ENCODE peak calls at places on chromosome 10, in eight cellular contexts. O is heart right ventricle; Q is A673; X is GM12878; D is BJ; F is BE2C; R is naive thymus-derived CD4-positive, alpha-beta T cell; E is colonic mucosa. J is an unnamed sample. For H3K36me3, the result is how much of the 10 kb centered on the place peaks cover.

GRCh38 chr10:105950410-105950809 is 1214.1 kb downstream of the SORCS1 start:
- DNase-seq in O (peak), Q (peak), X (peak), D (no peak), F (peak), R (no peak), E (peak), J (no peak)

GRCh38 chr10:122863796-122864592 is 15.4 kb downstream of the FAM24B start:
- DNase-seq in O (no peak), Q (no peak), X (no peak), D (no peak), F (no peak), R (no peak), E (no peak), J (no peak)

GRCh38 chr10:78578929-78579328 is 489.8 kb upstream of the ZMIZ1 start:
- DNase-seq in O (no peak), Q (no peak), X (peak), D (no peak), F (no peak), R (no peak), E (no peak), J (no peak)

GRCh38 chr10:104563051-104563450 is 78.0 kb upstream of the SORCS3 start:
- DNase-seq in O (no peak), Q (no peak), X (no peak), D (no peak), F (no peak), R (no peak), E (no peak), J (no peak)

GRCh38 chr10:68419376-68419775 is 12.3 kb upstream of the RUFY2 start:
- DNase-seq in O (no peak), Q (no peak), X (no peak), D (no peak), F (no peak), R (no peak), E (no peak), J (no peak)

GRCh38 chr10:121658111-121658510 is 59.9 kb upstream of the FGFR2 start:
- DNase-seq in O (no peak), Q (no peak), X (no peak), D (no peak), F (no peak), R (no peak), E (no peak), J (no peak)

GRCh38 chr10:15106352-15107013 is 9.3 kb downstream of the RPP38 start:
- DNase-seq in O (peak), Q (peak), X (peak), D (no peak), F (peak), R (peak), E (peak), J (peak)

GRCh38 chr10:58925381-58925780 is 251.1 kb upstream of the PHYHIPL start:
- DNase-seq in O (no peak), Q (no peak), X (no peak), D (no peak), F (no peak), R (no peak), E (no peak), J (no peak)

GRCh38 chr10:60314306-60314940 is 75.3 kb downstream of the ANK3 start:
- DNase-seq in O (no peak), Q (peak), X (no peak), D (no peak), F (no peak), R (no peak), E (peak), J (no peak)

GRCh38 chr10:13067431-13067830 is 32.5 kb upstream of the OPTN start:
- DNase-seq in O (no peak), Q (no peak), X (no peak), D (no peak), F (no peak), R (no peak), E (no peak), J (no peak)

GRCh38 chr10:80357000-80357803 is 621 bp downstream of the DYDC2 start:
- DNase-seq in O (no peak), Q (peak), X (no peak), D (no peak), F (no peak), R (no peak), E (no peak), J (no peak)

GRCh38 chr10:128064615-128065580 is 61.3 kb downstream of the MKI67 start:
- DNase-seq in O (peak), Q (peak), X (peak), D (no peak), F (no peak), R (peak), E (peak), J (peak)

GRCh38 chr10:91048380-91048779 is 127.5 kb upstream of the ANKRD1 start:
- DNase-seq in O (no peak), Q (no peak), X (no peak), D (no peak), F (no peak), R (no peak), E (no peak), J (no peak)

GRCh38 chr10:15758618-15759017 is 38.9 kb upstream of the ITGA8 start:
- DNase-seq in O (no peak), Q (no peak), X (no peak), D (no peak), F (no peak), R (no peak), E (no peak), J (no peak)

GRCh38 chr10:79483948-79484347 is 28.4 kb upstream of the EIF5AL1 start:
- DNase-seq in O (peak), Q (peak), X (no peak), D (peak), F (no peak), R (no peak), E (peak), J (peak)

GRCh38 chr10:123744226-123744536 is 78.0 kb downstream of the GPR26 start:
- DNase-seq in O (no peak), Q (no peak), X (no peak), D (no peak), F (no peak), R (no peak), E (no peak), J (no peak)

GRCh38 chr10:130301026-130301892 is 165.1 kb downstream of the GLRX3 start:
- DNase-seq in O (peak), Q (peak), X (no peak), D (no peak), F (no peak), R (peak), E (peak), J (peak)

GRCh38 chr10:110893559-110894179 is 21.9 kb downstream of the PDCD4 start:
- DNase-seq in O (no peak), Q (peak), X (no peak), D (no peak), F (no peak), R (no peak), E (no peak), J (no peak)

GRCh38 chr10:79103585-79103984 is 34.8 kb downstream of the ZMIZ1 start:
- DNase-seq in O (no peak), Q (no peak), X (no peak), D (no peak), F (no peak), R (no peak), E (no peak), J (no peak)

GRCh38 chr10:52064084-52064845 is 249.8 kb upstream of the DKK1 start:
- DNase-seq in O (no peak), Q (no peak), X (no peak), D (no peak), F (no peak), R (no peak), E (no peak), J (no peak)

GRCh38 chr10:54681136-54681535 is 119.9 kb downstream of the PCDH15 start:
- DNase-seq in O (no peak), Q (no peak), X (no peak), D (no peak), F (no peak), R (no peak), E (no peak), J (no peak)

GRCh38 chr10:108783897-108784296 is 1139.4 kb downstream of the XPNPEP1 start:
- DNase-seq in O (no peak), Q (peak), X (peak), D (no peak), F (peak), R (no peak), E (peak), J (peak)

GRCh38 chr10:22335204-22335956 is 9.9 kb upstream of the SPAG6 start:
- DNase-seq in O (no peak), Q (no peak), X (no peak), D (no peak), F (no peak), R (peak), E (peak), J (peak)

GRCh38 chr10:105757302-105757701 is 1116.2 kb downstream of the SORCS3 start:
- DNase-seq in O (no peak), Q (no peak), X (no peak), D (no peak), F (no peak), R (no peak), E (no peak), J (no peak)

GRCh38 chr10:34364253-34365037 is 450.7 kb downstream of the PARD3 start:
- DNase-seq in O (no peak), Q (no peak), X (no peak), D (no peak), F (no peak), R (no peak), E (no peak), J (no peak)

GRCh38 chr10:64115913-64116643 is 594.9 kb downstream of the REEP3 start:
- DNase-seq in O (peak), Q (peak), X (no peak), D (no peak), F (peak), R (no peak), E (peak), J (no peak)

GRCh38 chr10:6843477-6843876 is 263.4 kb upstream of the PRKCQ start:
- DNase-seq in O (no peak), Q (peak), X (peak), D (no peak), F (no peak), R (no peak), E (no peak), J (no peak)

GRCh38 chr10:106864031-106864430 is 300.5 kb downstream of the SORCS1 start:
- DNase-seq in O (no peak), Q (no peak), X (no peak), D (no peak), F (no peak), R (no peak), E (no peak), J (no peak)

GRCh38 chr10:95478935-95479334 is 82.2 kb downstream of the SORBS1 start:
- DNase-seq in O (peak), Q (no peak), X (no peak), D (no peak), F (no peak), R (no peak), E (no peak), J (no peak)

DNA sequence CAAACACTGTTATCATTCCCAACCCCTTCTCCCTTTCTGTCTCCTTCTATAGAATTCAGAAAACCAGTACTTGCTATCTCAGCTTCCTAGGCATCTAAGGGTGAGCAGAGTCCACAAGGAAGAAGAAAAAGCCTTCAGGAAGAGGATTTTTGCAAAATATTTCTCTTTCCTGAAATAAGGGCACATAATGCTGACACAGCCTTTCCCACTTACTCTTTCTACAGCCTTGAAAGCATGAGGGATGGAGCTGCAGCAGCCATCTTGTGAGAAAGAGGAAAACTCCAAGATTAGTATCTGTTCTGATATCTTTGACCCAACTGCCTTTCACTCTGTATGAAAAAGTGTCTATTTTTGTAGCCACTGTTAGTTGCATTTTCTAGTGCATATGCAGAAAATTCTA is 826.2 kb downstream of the KCNMA1 start:
- DNase-seq in O (no peak), Q (no peak), X (no peak), D (no peak), F (no peak), R (no peak), E (no peak), J (no peak)
- H3K36me3 ChIP-seq in O (under half), Q (under half), X (under half), D (under half), F (under half), R (under half), E (under half), J (under half)

DNA sequence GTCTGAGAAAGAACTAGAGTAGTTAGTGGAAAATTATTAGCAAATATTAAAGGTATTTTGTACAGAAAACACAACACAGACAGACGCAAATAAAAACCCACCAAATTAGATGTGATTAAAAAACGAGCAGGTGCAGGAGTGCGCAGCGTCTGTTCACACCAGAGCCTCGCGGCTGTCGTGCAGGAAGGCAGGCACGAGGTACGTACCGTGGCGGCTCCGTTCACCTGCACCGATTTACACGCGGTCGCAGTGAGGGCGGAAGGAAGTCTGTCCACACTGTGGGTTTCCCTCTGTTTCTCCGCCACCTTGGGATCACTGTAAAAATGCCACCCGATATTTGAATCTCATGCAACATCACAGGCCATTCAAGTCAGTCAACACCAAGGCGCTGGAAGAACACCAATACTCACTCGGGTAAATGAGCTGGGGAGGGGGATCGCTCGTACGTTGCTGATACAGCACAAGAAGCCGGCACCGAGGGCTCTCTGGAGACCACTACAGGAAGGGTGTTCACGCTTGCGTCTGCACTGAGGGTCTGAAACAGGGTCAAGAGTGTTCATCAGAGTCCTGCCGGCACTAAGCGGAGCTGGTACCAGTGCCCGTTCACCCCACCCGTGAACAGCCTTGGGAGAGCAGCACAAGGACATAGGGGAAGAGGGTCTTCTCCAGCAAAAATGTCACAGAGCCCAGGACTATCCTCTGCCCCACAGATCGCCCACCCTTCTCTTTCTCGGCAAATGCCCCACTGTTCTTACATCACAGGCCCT is 116.8 kb downstream of the LARP4B start:
- DNase-seq in O (no peak), Q (no peak), X (no peak), D (no peak), F (no peak), R (no peak), E (no peak), J (no peak)
- H3K36me3 ChIP-seq in O (under half), Q (half or more), X (under half), D (under half), F (half or more), R (under half), E (under half), J (half or more)

GRCh38 chr10:1677307-1677939 is 59.9 kb downstream of the ADARB2 start:
- DNase-seq in O (no peak), Q (no peak), X (no peak), D (no peak), F (no peak), R (no peak), E (no peak), J (no peak)

GRCh38 chr10:1684991-1685390 is 52.3 kb downstream of the ADARB2 start:
- DNase-seq in O (no peak), Q (no peak), X (no peak), D (no peak), F (no peak), R (no peak), E (no peak), J (no peak)

GRCh38 chr10:1683649-1684048 is 53.7 kb downstream of the ADARB2 start:
- DNase-seq in O (no peak), Q (no peak), X (no peak), D (no peak), F (no peak), R (no peak), E (no peak), J (no peak)

GRCh38 chr10:1678084-1678483 is 59.2 kb downstream of the ADARB2 start:
- DNase-seq in O (no peak), Q (no peak), X (no peak), D (no peak), F (no peak), R (no peak), E (no peak), J (no peak)

GRCh38 chr10:1679821-1680650 is 57.3 kb downstream of the ADARB2 start:
- DNase-seq in O (no peak), Q (no peak), X (no peak), D (no peak), F (no peak), R (no peak), E (no peak), J (no peak)
- H3K36me3 ChIP-seq in O (under half), Q (under half), X (under half), D (under half), F (under half), R (under half), E (under half), J (under half)

GRCh38 chr10:412109-412508 is 276.9 kb downstream of the ZMYND11 start:
- DNase-seq in O (no peak), Q (no peak), X (no peak), D (no peak), F (no peak), R (no peak), E (no peak), J (no peak)
- H3K36me3 ChIP-seq in O (under half), Q (under half), X (under half), D (under half), F (under half), R (under half), E (under half), J (under half)

DNA sequence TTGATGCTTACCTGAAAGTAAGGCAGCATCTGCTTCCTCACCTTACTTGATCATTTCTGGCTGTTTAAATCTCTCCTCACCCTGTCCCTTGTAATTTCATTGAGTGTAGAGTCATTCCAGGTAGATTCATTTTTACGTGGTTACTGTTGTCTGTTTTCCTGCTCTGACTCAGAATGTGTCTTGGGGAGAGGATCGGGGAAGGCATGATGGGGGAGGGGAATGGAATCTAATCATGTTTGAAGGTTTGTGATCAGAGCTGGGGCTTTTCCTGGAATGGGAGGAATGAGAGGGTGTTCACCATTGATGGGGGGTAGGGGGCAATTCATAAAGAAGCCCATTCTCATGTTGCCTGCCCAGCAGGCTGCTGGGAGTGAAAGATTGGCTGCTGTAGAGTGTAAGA is 18.7 kb downstream of the SEC24C start:
- DNase-seq in O (no peak), Q (no peak), X (no peak), D (no peak), F (no peak), R (no peak), E (no peak), J (no peak)
- H3K36me3 ChIP-seq in O (under half), Q (half or more), X (under half), D (under half), F (half or more), R (half or more), E (half or more), J (half or more)

GRCh38 chr10:100986952-100987684 is at the start of the genes MRPL43 and TWNK:
- DNase-seq in O (peak), Q (peak), X (no peak), D (no peak), F (peak), R (peak), E (peak), J (peak)
- H3K36me3 ChIP-seq in O (under half), Q (under half), X (under half), D (under half), F (under half), R (under half), E (under half), J (under half)

DNA sequence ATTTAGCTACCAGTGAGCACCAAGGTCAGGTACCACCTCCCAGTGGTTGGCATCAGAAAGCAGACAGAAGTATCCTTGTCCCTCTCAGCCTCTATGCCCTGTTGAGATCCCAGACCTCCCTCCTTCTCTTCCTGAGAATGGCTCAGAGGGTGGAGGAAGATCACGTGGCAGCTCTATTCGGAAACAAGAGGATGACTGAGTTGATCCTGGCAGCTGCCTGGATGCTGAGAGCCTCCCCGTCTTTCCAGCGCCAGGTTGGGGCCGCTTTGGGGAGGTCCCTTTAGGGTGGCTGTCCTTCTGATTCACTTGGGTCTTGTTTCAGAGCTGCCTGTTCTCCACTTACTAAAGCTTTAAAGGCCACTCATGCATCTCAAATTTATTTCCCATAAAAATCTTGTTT is 36.9 kb upstream of the NPFFR1 start:
- DNase-seq in O (no peak), Q (no peak), X (no peak), D (no peak), F (no peak), R (no peak), E (no peak), J (no peak)
- H3K36me3 ChIP-seq in O (under half), Q (under half), X (under half), D (under half), F (under half), R (under half), E (under half), J (under half)

GRCh38 chr10:28552775-28553174 is 19.9 kb downstream of the WAC start:
- DNase-seq in O (no peak), Q (no peak), X (no peak), D (no peak), F (no peak), R (no peak), E (no peak), J (no peak)
- H3K36me3 ChIP-seq in O (under half), Q (half or more), X (under half), D (under half), F (under half), R (under half), E (under half), J (under half)

GRCh38 chr10:133295426-133296320 is 13.0 kb downstream of the TUBGCP2 start:
- DNase-seq in O (no peak), Q (no peak), X (no peak), D (no peak), F (no peak), R (no peak), E (no peak), J (no peak)
- H3K36me3 ChIP-seq in O (under half), Q (half or more), X (under half), D (under half), F (under half), R (under half), E (under half), J (half or more)

DNA sequence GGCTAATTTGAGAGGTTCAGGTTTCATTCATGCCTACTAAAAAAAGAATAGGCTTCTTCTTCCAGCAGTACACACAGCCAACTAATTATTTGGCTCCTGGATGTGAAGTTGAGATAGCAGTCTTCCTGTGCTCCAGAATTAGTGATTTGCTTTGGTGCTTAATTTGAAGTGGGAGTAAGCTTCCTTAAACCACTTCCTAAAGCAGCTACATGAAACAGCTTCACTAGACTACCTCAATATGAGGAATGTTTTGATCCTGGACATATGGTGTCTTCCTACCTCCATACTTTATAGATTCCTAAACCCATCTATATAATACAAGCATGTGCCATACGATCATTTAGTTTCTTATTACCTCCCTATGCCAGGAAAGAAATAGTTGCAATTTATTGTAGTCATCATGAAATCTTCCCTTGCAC is 8.4 kb downstream of the VIM start:
- DNase-seq in O (no peak), Q (no peak), X (no peak), D (no peak), F (no peak), R (no peak), E (no peak), J (no peak)
- H3K36me3 ChIP-seq in O (under half), Q (half or more), X (under half), D (under half), F (under half), R (under half), E (under half), J (under half)

J was measured in lung.